ENCODE peak calls at places on chromosome 6, in nine cellular contexts. V is mesenchymal stem cell, T is OCI-LY7, U is A549, Q is prostate gland, L is uterus, F is heart right ventricle, H is heart left ventricle, B is mammary epithelial cell. O is an unnamed sample.
A peak's percentile ranks its signal among the peaks of the same experiment; 100 is the strongest.

GRCh38 chr6:84773431-84774173 is 9.2 kb upstream of the TBX18 start:
- DNase-seq in V (peak; percentile 50), T (no peak), U (peak; percentile 68), Q (no peak), L (no peak), F (peak; percentile 13), H (peak; percentile 73), B (peak; percentile 37), O (peak; percentile 52)

GRCh38 chr6:160428818-160429744 is 80.9 kb downstream of the SLC22A3 start:
- DNase-seq in V (no peak), T (no peak), U (no peak), Q (no peak), L (no peak), F (no peak), H (no peak), B (no peak), O (no peak)

GRCh38 chr6:122726649-122727048 is 52.9 kb upstream of the FABP7 start:
- DNase-seq in V (peak; percentile 33), T (no peak), U (peak; percentile 15), Q (no peak), L (no peak), F (no peak), H (no peak), B (peak; percentile 33), O (peak; percentile 20)

GRCh38 chr6:30175765-30176164 is 12.4 kb downstream of the TRIM15 start:
- DNase-seq in V (no peak), T (no peak), U (no peak), Q (no peak), L (no peak), F (no peak), H (no peak), B (no peak), O (no peak)

GRCh38 chr6:133436652-133437051 is 195.5 kb downstream of the EYA4 start:
- DNase-seq in V (peak; percentile 33), T (no peak), U (no peak), Q (no peak), L (no peak), F (no peak), H (no peak), B (no peak), O (no peak)

GRCh38 chr6:112690497-112691202 is 343.5 kb downstream of the RFPL4B start:
- DNase-seq in V (peak; percentile 79), T (no peak), U (peak; percentile 16), Q (no peak), L (no peak), F (no peak), H (no peak), B (no peak), O (peak; percentile 60)

GRCh38 chr6:165676435-165677068 is 13.5 kb upstream of the PDE10A start:
- DNase-seq in V (peak; percentile 37), T (no peak), U (no peak), Q (no peak), L (no peak), F (peak; percentile 48), H (no peak), B (no peak), O (no peak)

GRCh38 chr6:10613077-10613476 is 81.3 kb downstream of the C6orf52 start:
- DNase-seq in V (peak; percentile 21), T (no peak), U (peak; percentile 9), Q (peak; percentile 29), L (no peak), F (no peak), H (no peak), B (no peak), O (no peak)

GRCh38 chr6:108589244-108589730 is 28.6 kb downstream of the FOXO3 start:
- DNase-seq in V (peak; percentile 88), T (peak; percentile 69), U (peak; percentile 71), Q (peak; percentile 95), L (peak; percentile 78), F (peak; percentile 62), H (peak; percentile 79), B (peak; percentile 95), O (peak; percentile 71)

GRCh38 chr6:129575378-129576118 is 134.4 kb downstream of the ARHGAP18 start:
- DNase-seq in V (peak; percentile 70), T (peak; percentile 10), U (peak; percentile 43), Q (peak; percentile 12), L (no peak), F (peak; percentile 7), H (no peak), B (peak; percentile 70), O (peak; percentile 78)

GRCh38 chr6:151026021-151026663 is 160.6 kb downstream of the MTHFD1L start:
- DNase-seq in V (no peak), T (no peak), U (no peak), Q (no peak), L (no peak), F (no peak), H (no peak), B (no peak), O (no peak)

GRCh38 chr6:159762681-159763293 is 942 bp downstream of the ACAT2 start:
- DNase-seq in V (peak; percentile 30), T (peak; percentile 21), U (peak; percentile 9), Q (peak; percentile 20), L (no peak), F (peak; percentile 19), H (no peak), B (peak; percentile 50), O (no peak)

GRCh38 chr6:133983099-133983939 is 30.3 kb downstream of the TBPL1 start:
- DNase-seq in V (peak; percentile 80), T (no peak), U (no peak), Q (no peak), L (no peak), F (no peak), H (peak; percentile 70), B (peak; percentile 45), O (peak; percentile 90)

GRCh38 chr6:35025241-35026188 is 115.6 kb downstream of the TCP11 start:
- DNase-seq in V (no peak), T (no peak), U (no peak), Q (no peak), L (no peak), F (no peak), H (no peak), B (no peak), O (no peak)

GRCh38 chr6:148112851-148113319 is 229.8 kb upstream of the SASH1 start:
- DNase-seq in V (no peak), T (no peak), U (no peak), Q (no peak), L (no peak), F (no peak), H (no peak), B (peak; percentile 51), O (no peak)

GRCh38 chr6:138647006-138647405 is 126.6 kb upstream of the CCDC28A start:
- DNase-seq in V (no peak), T (no peak), U (no peak), Q (no peak), L (no peak), F (no peak), H (no peak), B (peak; percentile 50), O (no peak)

GRCh38 chr6:6824381-6824780 is 235.9 kb downstream of the LY86 start:
- DNase-seq in V (no peak), T (no peak), U (no peak), Q (no peak), L (no peak), F (no peak), H (no peak), B (no peak), O (no peak)
- H3K4me1 ChIP-seq in V (no peaks in the 10 kb centered on the region), T (no peaks in the 10 kb centered on the region), U (no peaks in the 10 kb centered on the region), Q (no peaks in the 10 kb centered on the region), L (no peaks in the 10 kb centered on the region), F (peaks cover 34% of the 10 kb centered on the region), H (peaks cover 18% of the 10 kb centered on the region), B (peaks cover 44% of the 10 kb centered on the region), O (peaks cover 9% of the 10 kb centered on the region)

DNA sequence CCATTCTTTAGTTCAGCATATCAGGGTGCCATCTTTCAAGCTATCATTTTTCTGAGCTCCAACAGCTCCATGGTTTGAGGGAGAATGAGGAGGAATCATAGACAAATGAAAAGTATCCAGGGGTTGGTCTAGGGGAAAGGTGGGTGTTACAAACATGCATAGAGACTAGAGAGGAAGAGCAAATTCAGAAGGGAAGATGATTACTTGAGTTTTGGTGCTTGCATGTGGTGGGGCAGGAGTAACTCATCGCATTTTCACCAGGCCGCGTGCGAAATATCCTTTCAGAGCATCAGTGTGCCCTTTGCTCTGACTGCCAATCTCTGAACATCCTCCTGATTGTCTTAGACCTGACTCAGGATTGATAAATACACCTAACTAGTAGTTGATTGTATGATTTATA is 7.7 kb upstream of the BICRAL start:
- DNase-seq in V (no peak), T (no peak), U (no peak), Q (no peak), L (no peak), F (no peak), H (no peak), B (no peak), O (no peak)
- H3K27ac ChIP-seq in V (no peak overlapping the region), T (peak overlapping the region; percentile 92), U (no peak overlapping the region), Q (no peak overlapping the region), L (no peak overlapping the region), F (no peak overlapping the region), H (no peak overlapping the region), B (no peak overlapping the region), O (no peak overlapping the region)

DNA sequence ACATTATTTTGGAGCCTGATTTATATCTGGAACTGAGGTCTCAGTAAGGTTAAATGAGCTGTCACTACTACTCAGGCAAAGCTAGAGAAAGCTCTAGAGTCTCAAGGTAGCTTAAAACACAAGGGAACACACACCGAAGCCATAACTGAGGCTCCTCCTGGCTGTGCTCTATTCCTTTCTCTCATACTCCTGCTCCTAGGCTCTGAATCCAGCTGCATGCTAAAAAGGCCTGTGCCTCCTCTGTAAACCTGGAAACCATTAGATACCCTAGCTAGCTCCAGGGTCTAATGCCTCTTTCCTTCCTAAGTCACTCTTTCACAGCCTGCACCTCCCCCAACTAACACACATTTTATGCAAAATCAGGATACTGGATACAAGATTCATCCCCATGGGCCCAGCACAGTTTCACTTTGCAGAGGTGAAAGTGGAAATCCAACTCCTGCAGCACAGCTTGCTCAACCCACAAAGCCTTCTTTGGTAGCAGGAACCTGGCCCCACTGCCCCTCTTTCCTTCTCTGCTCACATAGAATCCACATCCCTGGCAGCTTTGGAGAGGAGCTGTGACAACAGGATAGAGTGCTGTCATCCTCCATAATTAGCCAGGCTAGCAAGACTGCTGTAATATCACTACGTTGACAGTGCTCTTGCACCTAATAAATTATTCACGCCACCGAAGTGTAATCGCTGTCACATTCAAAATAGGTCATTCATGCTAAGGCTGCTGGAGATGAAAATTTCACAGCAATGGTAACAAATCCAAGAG is 16.9 kb downstream of the RIPOR2 start:
- DNase-seq in V (no peak), T (peak; percentile 65), U (no peak), Q (no peak), L (no peak), F (peak; percentile 36), H (no peak), B (no peak), O (no peak)
- H3K4me1 ChIP-seq in V (no peaks in the 10 kb centered on the region), T (peaks cover 62% of the 10 kb centered on the region), U (no peaks in the 10 kb centered on the region), Q (no peaks in the 10 kb centered on the region), L (no peaks in the 10 kb centered on the region), F (peaks cover 22% of the 10 kb centered on the region), H (peaks cover 20% of the 10 kb centered on the region), B (no peaks in the 10 kb centered on the region), O (peaks cover 20% of the 10 kb centered on the region)

DNA sequence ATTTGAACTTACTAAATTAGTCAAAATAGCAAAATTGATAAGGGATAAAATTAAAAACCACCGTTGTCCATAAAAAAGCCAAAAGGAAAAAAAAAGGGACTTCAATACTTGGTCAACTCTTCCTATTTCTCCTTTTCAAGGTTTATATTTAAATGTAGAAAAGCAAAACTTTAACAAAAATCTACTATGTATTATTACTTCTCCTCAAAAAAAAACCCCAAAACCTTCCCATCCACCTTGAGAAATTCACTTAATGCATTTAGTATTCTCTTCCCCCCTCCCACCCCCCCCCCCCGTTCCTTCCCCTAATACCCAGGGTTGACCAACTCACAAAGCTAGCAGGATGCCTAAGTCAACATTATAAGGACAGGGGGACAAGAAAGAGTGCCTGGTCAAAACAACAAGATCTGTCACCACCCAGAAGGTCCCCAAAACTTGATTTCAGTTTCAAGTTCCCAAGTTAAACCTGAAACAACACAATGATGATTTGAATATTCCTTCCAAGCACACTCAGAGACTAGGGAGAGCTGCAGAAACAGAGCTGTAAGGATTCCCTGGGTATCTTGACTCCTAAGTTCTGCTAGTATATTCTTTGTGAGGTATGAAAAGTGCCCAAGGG is 14.6 kb downstream of the GMDS start:
- DNase-seq in V (no peak), T (no peak), U (no peak), Q (no peak), L (no peak), F (no peak), H (no peak), B (no peak), O (no peak)
- H3K27ac ChIP-seq in V (peak overlapping the region; percentile 1), T (no peak overlapping the region), U (no peak overlapping the region), Q (no peak overlapping the region), L (no peak overlapping the region), F (no peak overlapping the region), H (no peak overlapping the region), B (no peak overlapping the region), O (no peak overlapping the region)

O was measured in cardiac muscle cell.